ENCODE peak calls at places on chromosome 7, in nine cellular contexts. K is brain microvascular endothelial cell; V is gastrocnemius medialis; R is CD8-positive, alpha-beta T cell; S is cardiac muscle cell; E is foreskin fibroblast; G is nephron progenitor cell; T is hepatocyte; X is colonic mucosa. Q is an unnamed sample.

GRCh38 chr7:390761-391410 is 100.9 kb downstream of the FOXL3 start:
- DNase-seq in E (no peak), K (no peak), X (peak), S (no peak), T (no peak), V (no peak), G (no peak), R (no peak), Q (no peak)

GRCh38 chr7:78912781-78913180 is 540.7 kb downstream of the MAGI2 start:
- DNase-seq in K (peak), S (no peak), R (no peak), X (no peak), V (no peak), T (no peak), E (peak), G (no peak), Q (no peak)

GRCh38 chr7:2522780-2523433 is 3.3 kb downstream of the LFNG start:
- DNase-seq in X (peak), V (no peak), R (peak), T (peak), G (no peak), K (peak), E (peak), S (no peak), Q (peak)

GRCh38 chr7:128259131-128260056 is 18.3 kb downstream of the LEP start:
- DNase-seq in K (no peak), S (no peak), R (no peak), X (peak), T (peak), E (peak), G (no peak), V (no peak), Q (no peak)

GRCh38 chr7:16174253-16174652 is 247.1 kb downstream of the CRPPA start:
- DNase-seq in V (no peak), K (no peak), X (no peak), E (no peak), G (no peak), T (no peak), R (no peak), S (no peak), Q (no peak)

GRCh38 chr7:20432071-20432470 is 101.4 kb downstream of the ITGB8 start:
- DNase-seq in G (no peak), E (no peak), V (no peak), K (no peak), T (no peak), S (no peak), X (no peak), R (no peak), Q (no peak)

GRCh38 chr7:135224027-135224426 is 9.6 kb upstream of the STRA8 start:
- DNase-seq in X (no peak), R (no peak), E (no peak), S (no peak), G (no peak), T (no peak), K (no peak), V (no peak), Q (no peak)

GRCh38 chr7:128833148-128833938 is 3.1 kb downstream of the FLNC start:
- DNase-seq in E (peak), X (peak), R (no peak), S (peak), T (peak), K (peak), G (peak), V (peak), Q (peak)

GRCh38 chr7:116101709-116102108 is 71.1 kb upstream of the TFEC start:
- DNase-seq in V (no peak), T (no peak), E (peak), K (no peak), S (no peak), R (no peak), X (no peak), G (no peak), Q (no peak)

GRCh38 chr7:146565872-146566271 is 449.3 kb downstream of the CNTNAP2 start:
- DNase-seq in S (no peak), R (no peak), V (no peak), E (no peak), G (no peak), X (no peak), K (no peak), T (no peak), Q (peak)

GRCh38 chr7:25850730-25851129 is 301.3 kb upstream of the NFE2L3 start:
- DNase-seq in S (no peak), E (no peak), R (no peak), X (no peak), V (no peak), G (no peak), T (no peak), K (no peak), Q (no peak)

GRCh38 chr7:86991844-86992243 is 67.6 kb downstream of the ELAPOR2 start:
- DNase-seq in G (no peak), K (no peak), R (no peak), X (no peak), E (peak), T (no peak), S (no peak), V (no peak), Q (no peak)

GRCh38 chr7:14894826-14895225 is 7.7 kb downstream of the DGKB start:
- DNase-seq in X (no peak), G (no peak), T (no peak), S (no peak), E (peak), K (no peak), V (no peak), R (no peak), Q (no peak)

GRCh38 chr7:112414855-112415490 is 35.3 kb upstream of the IFRD1 start:
- DNase-seq in X (no peak), T (peak), R (no peak), S (peak), V (no peak), G (no peak), K (peak), E (peak), Q (peak)

GRCh38 chr7:79291498-79291865 is 162.0 kb downstream of the MAGI2 start:
- DNase-seq in T (no peak), V (no peak), R (no peak), G (no peak), K (no peak), S (no peak), E (no peak), X (no peak), Q (no peak)

GRCh38 chr7:116491887-116492653 is 7.5 kb upstream of the CAV2 start:
- DNase-seq in K (no peak), T (no peak), G (no peak), X (no peak), S (no peak), E (no peak), V (no peak), R (no peak), Q (no peak)

GRCh38 chr7:44221231-44221791 is 20.5 kb downstream of the YKT6 start:
- DNase-seq in S (no peak), K (no peak), E (peak), G (peak), X (no peak), R (no peak), T (no peak), V (no peak), Q (peak)
- TF ChIP-seq CTCF in S (no peak), K (peak), E (no peak), G (no peak), X (no peak), R (no peak), T (no peak), V (no peak), Q (peak)

DNA sequence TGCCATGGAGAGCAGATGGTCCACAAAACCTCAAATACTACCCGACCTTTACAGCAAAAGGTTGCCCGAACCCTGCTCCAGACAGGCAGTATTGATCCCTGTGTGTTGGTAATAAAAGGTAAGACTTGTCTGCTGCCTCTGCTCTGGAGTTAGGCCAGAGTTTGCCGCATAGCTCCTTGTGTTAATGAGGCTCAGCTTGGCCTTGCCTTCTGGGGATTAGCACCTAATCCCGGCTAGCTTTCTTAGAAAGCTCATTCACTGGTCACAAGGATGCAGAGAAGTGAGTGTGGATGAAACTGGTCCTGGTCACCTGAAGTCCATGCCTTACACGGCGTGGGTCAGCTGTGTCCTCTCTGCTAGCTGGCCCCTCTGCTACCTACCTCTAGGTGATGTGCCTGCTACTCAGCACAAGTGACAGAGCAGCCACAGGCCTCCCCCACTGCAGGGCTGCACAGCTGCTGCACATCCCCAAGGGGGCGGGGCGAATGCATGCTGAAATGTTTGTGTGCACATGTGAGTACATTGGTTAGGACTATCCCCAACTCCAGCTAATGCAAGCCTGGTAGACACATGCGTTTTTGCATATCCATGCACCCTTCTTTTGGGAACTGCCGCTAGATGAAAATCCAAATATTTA is 31.7 kb upstream of the SYPL1 start:
- DNase-seq in T (no peak), S (no peak), E (no peak), R (no peak), G (peak), V (no peak), K (no peak), X (no peak), Q (peak)
- TF ChIP-seq CTCF in T (no peak), S (no peak), E (no peak), R (no peak), G (no peak), V (no peak), K (no peak), X (no peak), Q (peak)

GRCh38 chr7:157667731-157668130 is 330.9 kb downstream of the DNAJB6 start:
- DNase-seq in G (no peak), K (no peak), V (no peak), X (no peak), E (no peak), T (no peak), R (no peak), S (no peak), Q (no peak)
- TF ChIP-seq CTCF in G (no peak), K (no peak), V (no peak), X (no peak), E (no peak), T (no peak), R (no peak), S (no peak), Q (no peak)

GRCh38 chr7:142939226-142939910 is at the start of gene LLCFC1:
- DNase-seq in G (no peak), X (no peak), T (peak), S (peak), V (no peak), E (no peak), R (no peak), K (no peak), Q (peak)
- TF ChIP-seq CTCF in G (peak), X (no peak), T (peak), S (no peak), V (no peak), E (no peak), R (no peak), K (no peak), Q (peak)

DNA sequence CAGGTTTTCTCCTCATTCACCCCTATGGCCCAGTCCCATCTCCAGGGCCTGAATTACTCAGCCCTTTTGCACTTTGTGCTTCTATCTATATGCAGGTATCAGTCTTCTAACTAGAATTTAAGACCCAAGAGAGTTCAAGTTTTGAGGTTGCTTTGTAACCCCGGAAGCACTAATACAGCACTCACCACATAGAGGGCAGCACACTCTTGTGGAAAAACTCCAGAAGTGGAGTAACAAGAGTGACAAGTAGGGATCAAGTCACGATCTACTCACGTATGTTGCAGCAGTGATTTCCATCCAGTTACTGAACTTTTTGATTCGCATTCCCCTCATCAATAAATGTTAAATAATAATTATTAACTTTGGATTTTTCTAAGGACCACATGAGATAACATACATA is 151.0 kb downstream of the CHCHD3 start:
- DNase-seq in K (peak), V (no peak), T (no peak), S (peak), R (no peak), G (no peak), X (no peak), E (peak), Q (peak)
- TF ChIP-seq CTCF in K (peak), V (peak), T (peak), S (peak), R (no peak), G (peak), X (no peak), E (no peak), Q (peak)

DNA sequence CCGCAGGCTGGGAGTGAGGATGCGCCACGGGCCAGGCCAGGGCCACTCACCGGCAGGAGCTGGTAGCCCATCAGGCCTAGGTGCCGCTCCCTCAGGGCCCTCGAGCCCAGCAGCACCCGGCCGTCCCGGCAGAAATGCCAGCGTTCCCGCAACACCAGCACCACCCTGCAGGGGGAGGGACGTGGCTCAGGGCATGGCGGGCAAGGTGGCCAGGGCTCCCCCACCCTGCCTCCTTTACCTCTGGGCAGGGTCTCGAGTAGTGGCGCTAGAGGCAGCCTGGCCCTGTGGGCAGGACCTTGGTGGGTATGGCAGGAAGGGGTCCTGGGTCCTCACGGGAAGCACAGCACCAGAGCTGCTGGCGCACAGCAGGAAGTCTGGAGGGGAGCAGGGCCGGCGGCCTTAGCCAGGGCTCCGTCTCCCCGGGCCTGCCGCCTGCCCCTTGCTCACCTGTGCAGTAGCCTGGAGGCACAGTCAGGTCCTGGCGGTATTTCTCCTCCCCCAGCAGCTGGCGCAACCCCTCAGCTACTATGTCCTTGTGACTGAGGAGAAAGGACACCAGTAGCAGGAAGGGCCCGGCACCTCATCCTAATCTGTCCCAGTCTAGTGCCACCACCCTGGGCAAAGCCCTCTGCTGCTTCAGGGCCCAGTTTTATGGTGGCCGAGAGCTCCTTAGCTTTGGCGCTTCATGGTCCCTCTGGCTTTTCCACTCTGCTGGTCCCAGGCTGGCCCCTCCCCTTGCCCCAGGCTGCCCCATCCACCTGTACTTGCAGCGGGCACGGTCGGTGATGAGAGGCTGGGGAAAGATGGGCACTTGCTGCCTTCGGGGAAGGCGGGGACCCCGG is 3.5 kb downstream of the FASTK start:
- DNase-seq in G (no peak), R (no peak), T (no peak), E (peak), S (no peak), X (no peak), K (no peak), V (no peak), Q (peak)
- TF ChIP-seq CTCF in G (peak), R (no peak), T (peak), E (peak), S (peak), X (no peak), K (peak), V (no peak), Q (peak)

DNA sequence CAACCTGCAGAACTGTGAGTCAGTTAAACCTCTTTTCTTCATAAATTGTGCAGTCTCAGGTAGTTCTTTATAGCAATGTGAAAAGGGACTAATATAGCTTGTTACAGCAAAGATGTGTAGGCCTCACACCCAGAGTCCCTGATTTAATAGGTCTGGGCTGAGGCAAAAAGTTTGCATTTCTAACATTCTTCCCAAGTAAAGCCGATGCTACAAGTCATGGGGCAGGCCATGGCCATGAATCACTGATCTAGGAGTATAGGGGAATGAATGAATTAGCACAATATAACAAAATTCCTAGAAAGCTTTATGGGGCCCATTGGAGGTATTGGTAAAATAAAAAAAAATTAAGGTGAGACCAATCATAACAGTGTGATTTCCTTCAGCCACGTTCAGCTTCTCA is 11.5 kb upstream of the AASS start:
- DNase-seq in E (no peak), R (no peak), T (no peak), V (no peak), S (no peak), K (peak), X (no peak), G (no peak), Q (no peak)
- TF ChIP-seq CTCF in E (no peak), R (no peak), T (no peak), V (no peak), S (no peak), K (no peak), X (no peak), G (no peak), Q (no peak)

GRCh38 chr7:23105086-23105643 is 420 bp upstream of the KLHL7 start:
- DNase-seq in S (no peak), R (no peak), X (no peak), V (no peak), K (no peak), T (no peak), E (no peak), G (no peak), Q (no peak)

GRCh38 chr7:23098029-23098428 is 7.6 kb upstream of the KLHL7 start:
- DNase-seq in S (no peak), K (no peak), E (no peak), V (no peak), G (no peak), R (no peak), X (no peak), T (no peak), Q (no peak)

GRCh38 chr7:23098460-23098859 is 7.1 kb upstream of the KLHL7 start:
- DNase-seq in K (no peak), R (no peak), V (no peak), G (no peak), E (no peak), X (no peak), S (no peak), T (no peak), Q (no peak)

GRCh38 chr7:23105644-23106490 is at the start of gene KLHL7:
- DNase-seq in E (peak), S (peak), G (peak), R (peak), K (peak), V (peak), T (peak), X (peak), Q (peak)

DNA sequence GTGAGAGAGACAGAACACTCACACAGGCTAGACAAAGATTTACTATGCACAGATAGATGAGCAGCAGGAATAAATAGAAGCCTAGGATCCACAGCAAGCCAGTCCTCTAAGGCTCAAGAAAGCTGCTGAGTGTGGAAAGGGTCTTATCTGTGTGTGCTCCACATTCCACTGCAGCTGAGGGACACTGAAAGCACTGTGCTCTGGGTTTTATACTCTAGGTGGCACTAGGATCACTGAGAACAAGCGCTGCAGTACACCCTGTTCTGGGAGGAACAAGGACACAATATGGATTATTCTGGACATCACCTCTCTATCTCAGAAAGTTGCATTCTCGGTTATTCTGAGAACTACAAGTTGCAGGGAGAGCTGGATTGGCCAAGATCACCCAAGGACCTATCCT is 4.9 kb upstream of the KLHL7 start:
- DNase-seq in S (peak), V (no peak), E (no peak), X (no peak), R (no peak), K (no peak), T (peak), G (no peak), Q (peak)
- TF ChIP-seq CTCF in S (no peak), V (no peak), E (no peak), X (no peak), R (no peak), K (no peak), T (no peak), G (no peak), Q (peak)

GRCh38 chr7:33423646-33424020 is 294.3 kb downstream of the BBS9 start:
- DNase-seq in E (no peak), G (peak), V (no peak), R (no peak), K (no peak), T (no peak), X (peak), S (no peak), Q (peak)
- TF ChIP-seq CTCF in E (peak), G (peak), V (peak), R (peak), K (peak), T (peak), X (no peak), S (peak), Q (peak)

DNA sequence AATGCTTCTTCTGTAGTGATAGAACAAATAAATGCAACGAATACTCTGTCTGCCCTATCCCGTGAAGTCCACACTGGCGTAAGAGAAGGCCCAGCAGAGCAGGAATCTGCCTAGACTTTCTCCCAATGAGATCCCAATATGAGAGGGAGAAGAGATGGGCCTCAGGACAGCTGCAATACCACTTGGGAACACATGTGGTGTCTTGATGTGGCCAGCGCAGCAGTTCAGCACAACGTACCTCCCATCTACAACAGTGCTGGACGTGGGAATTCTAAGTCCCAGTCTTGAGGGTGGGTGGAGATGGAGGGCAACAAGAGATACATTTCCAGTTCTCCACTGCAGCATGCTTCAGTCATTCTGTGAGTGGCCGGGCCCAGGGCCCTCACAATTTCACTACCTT is 45.8 kb downstream of the FIGNL1 start:
- DNase-seq in G (no peak), V (no peak), S (peak), X (no peak), T (no peak), E (no peak), R (no peak), K (no peak), Q (peak)
- TF ChIP-seq CTCF in G (peak), V (no peak), S (no peak), X (no peak), T (no peak), E (no peak), R (no peak), K (peak), Q (peak)

Q was measured in GM23338.